ENCODE peak calls at places on chromosomes 11 and 22, in six cellular contexts. U is uterus, M is WERI-Rb-1, P is prostate gland, G is psoas muscle, I is stomach. O is an unnamed sample. For H3K9me3, the result is how much of the 10 kb centered on the place peaks cover.

GRCh38 chr11:12075822-12076821 is 34.3 kb upstream of the MICAL2 start:
- DNase-seq in U (peak), M (no peak), I (no peak), P (no peak), G (peak), O (no peak)

GRCh38 chr11:3080104-3080503 is 22.9 kb upstream of the CARS1 start:
- DNase-seq in G (no peak), U (no peak), P (no peak), M (no peak), I (no peak), O (no peak)

GRCh38 chr11:22302368-22302767 is 35.8 kb upstream of the SLC17A6 start:
- DNase-seq in M (no peak), U (no peak), G (no peak), I (no peak), P (no peak), O (no peak)

GRCh38 chr11:45930031-45930794 is 7.8 kb downstream of the LARGE2 start:
- DNase-seq in I (peak), U (no peak), P (no peak), G (no peak), M (no peak), O (peak)

GRCh38 chr11:124197999-124198398 is 14.9 kb downstream of the OR10D3 start:
- DNase-seq in G (no peak), U (no peak), P (no peak), I (no peak), M (no peak), O (no peak)

GRCh38 chr11:4881860-4882500 is at the start of gene OR51T1:
- DNase-seq in P (no peak), U (no peak), I (no peak), G (no peak), M (no peak), O (no peak)

GRCh38 chr11:126654886-126655806 is 299.7 kb downstream of the ST3GAL4 start:
- DNase-seq in I (no peak), M (no peak), P (no peak), U (no peak), G (no peak), O (no peak)

GRCh38 chr22:44325718-44326548 is 13.2 kb upstream of the SHISAL1 start:
- DNase-seq in P (no peak), M (no peak), I (no peak), U (no peak), G (no peak), O (no peak)

GRCh38 chr11:130212431-130212961 is 52.9 kb downstream of the ST14 start:
- DNase-seq in G (no peak), P (no peak), M (peak), I (peak), U (no peak), O (no peak)

GRCh38 chr11:119741369-119742262 is 12.6 kb upstream of the NECTIN1 start:
- DNase-seq in I (peak), U (no peak), M (no peak), P (no peak), G (peak), O (no peak)

GRCh38 chr11:65377036-65377435 is 5.4 kb downstream of the SLC25A45 start:
- DNase-seq in P (no peak), M (no peak), G (no peak), U (no peak), I (no peak), O (no peak)

GRCh38 chr11:66136752-66137123 is 66.7 kb downstream of the PACS1 start:
- DNase-seq in I (no peak), M (no peak), G (no peak), P (no peak), U (no peak), O (no peak)

GRCh38 chr11:202490-202889 is 4.7 kb downstream of the BET1L start:
- DNase-seq in I (peak), U (no peak), M (no peak), G (no peak), P (no peak), O (no peak)

GRCh38 chr11:64935634-64936081 is at the start of gene GPHA2:
- DNase-seq in I (peak), M (peak), U (peak), G (no peak), P (no peak), O (peak)

GRCh38 chr11:86459682-86460460 is 85.2 kb downstream of the CCDC81 start:
- DNase-seq in U (peak), P (peak), G (no peak), I (peak), M (no peak), O (peak)

GRCh38 chr11:30346068-30346688 is 23.3 kb downstream of the ARL14EP start:
- DNase-seq in P (peak), U (no peak), M (no peak), I (no peak), G (no peak), O (no peak)

GRCh38 chr11:115912484-115912945 is 408.3 kb upstream of the CADM1 start:
- DNase-seq in I (no peak), M (peak), G (no peak), P (no peak), U (no peak), O (no peak)

GRCh38 chr11:121655481-121656332 is 202.9 kb upstream of the SORL1-AS1 start:
- DNase-seq in P (peak), M (peak), U (peak), G (peak), I (peak), O (peak)

GRCh38 chr11:17602105-17603001 is 55.3 kb downstream of the OTOG start:
- DNase-seq in P (no peak), M (no peak), G (no peak), I (peak), U (no peak), O (no peak)

GRCh38 chr11:95641506-95641905 is 148.1 kb downstream of the FAM76B start:
- DNase-seq in I (no peak), P (no peak), G (no peak), M (no peak), U (no peak), O (no peak)

GRCh38 chr22:47598864-47599263 is 836.4 kb downstream of the TBC1D22A start:
- DNase-seq in P (no peak), U (no peak), G (no peak), I (peak), M (no peak), O (no peak)

GRCh38 chr11:48036466-48036865 is 56.1 kb downstream of the PTPRJ start:
- DNase-seq in U (no peak), I (no peak), P (no peak), G (no peak), M (no peak), O (no peak)

GRCh38 chr22:19884161-19884953 is 29.7 kb upstream of the GNB1L start:
- DNase-seq in I (no peak), P (no peak), M (no peak), G (peak), U (peak), O (no peak)

GRCh38 chr11:44528103-44528502 is 37.4 kb upstream of the CD82 start:
- DNase-seq in P (no peak), G (no peak), U (no peak), M (no peak), I (no peak), O (no peak)

GRCh38 chr22:24938741-24939341 is 7.7 kb downstream of the LHFPL7 start:
- DNase-seq in P (peak), U (no peak), G (no peak), M (peak), I (no peak), O (peak)

GRCh38 chr11:111123463-111124398 is 121.8 kb upstream of the POU2AF2 start:
- DNase-seq in P (no peak), M (no peak), G (no peak), U (no peak), I (no peak), O (no peak)

GRCh38 chr11:73321342-73322110 is 13.4 kb downstream of the ARHGEF17 start:
- DNase-seq in U (peak), M (no peak), P (no peak), G (peak), I (no peak), O (no peak)

GRCh38 chr11:126115253-126115540 is 52.5 kb upstream of the CDON start:
- DNase-seq in G (peak), I (peak), U (peak), M (no peak), P (peak), O (peak)

GRCh38 chr11:57777969-57778317 is 16.3 kb downstream of the CTNND1 start:
- DNase-seq in I (peak), G (no peak), U (no peak), P (peak), M (no peak), O (no peak)

GRCh38 chr11:31817621-31818493 is 6.7 kb upstream of the PAX6 start:
- DNase-seq in I (no peak), M (no peak), P (no peak), G (no peak), U (no peak), O (peak)

GRCh38 chr22:27397948-27398330 is 403.6 kb downstream of the MN1 start:
- DNase-seq in I (peak), P (no peak), U (peak), M (no peak), G (peak), O (no peak)

GRCh38 chr22:27399161-27399560 is 402.4 kb downstream of the MN1 start:
- DNase-seq in I (no peak), G (no peak), U (peak), M (no peak), P (no peak), O (no peak)

GRCh38 chr22:27397036-27397947 is 404.3 kb downstream of the MN1 start:
- DNase-seq in P (no peak), G (no peak), U (no peak), I (no peak), M (no peak), O (no peak)

GRCh38 chr22:27400811-27401210 is 400.7 kb downstream of the MN1 start:
- DNase-seq in G (no peak), M (no peak), I (no peak), P (no peak), U (no peak), O (no peak)

GRCh38 chr22:27401321-27401720 is 400.2 kb downstream of the MN1 start:
- DNase-seq in G (no peak), M (no peak), U (no peak), I (no peak), P (no peak), O (no peak)
- H3K9me3 ChIP-seq in G (under half), M (under half), U (under half), I (under half), P (under half), O (under half)

DNA sequence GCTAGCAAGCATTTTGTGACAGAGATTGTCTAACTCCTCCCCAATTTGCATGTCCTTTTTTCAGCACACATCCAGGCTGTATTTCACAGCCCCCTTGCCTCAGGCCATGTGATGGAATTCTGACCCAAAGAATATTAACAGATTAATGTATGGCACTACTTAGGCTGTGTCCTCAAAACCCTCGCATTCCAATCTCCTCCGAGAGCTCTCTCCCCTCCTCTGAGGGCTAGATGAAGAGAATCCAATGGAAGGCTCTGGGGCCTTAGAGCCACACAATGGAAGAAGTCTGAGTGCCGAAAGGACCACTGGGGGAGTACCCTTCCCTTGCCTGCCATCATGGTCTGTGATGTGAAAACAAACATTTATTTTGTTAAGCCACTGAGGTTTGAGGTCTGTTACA is 13.7 kb upstream of the NNMT start:
- DNase-seq in I (no peak), M (no peak), G (no peak), U (no peak), P (no peak), O (no peak)
- H3K27ac ChIP-seq in I (no peak), M (no peak), G (no peak), U (no peak), P (no peak), O (no peak)

DNA sequence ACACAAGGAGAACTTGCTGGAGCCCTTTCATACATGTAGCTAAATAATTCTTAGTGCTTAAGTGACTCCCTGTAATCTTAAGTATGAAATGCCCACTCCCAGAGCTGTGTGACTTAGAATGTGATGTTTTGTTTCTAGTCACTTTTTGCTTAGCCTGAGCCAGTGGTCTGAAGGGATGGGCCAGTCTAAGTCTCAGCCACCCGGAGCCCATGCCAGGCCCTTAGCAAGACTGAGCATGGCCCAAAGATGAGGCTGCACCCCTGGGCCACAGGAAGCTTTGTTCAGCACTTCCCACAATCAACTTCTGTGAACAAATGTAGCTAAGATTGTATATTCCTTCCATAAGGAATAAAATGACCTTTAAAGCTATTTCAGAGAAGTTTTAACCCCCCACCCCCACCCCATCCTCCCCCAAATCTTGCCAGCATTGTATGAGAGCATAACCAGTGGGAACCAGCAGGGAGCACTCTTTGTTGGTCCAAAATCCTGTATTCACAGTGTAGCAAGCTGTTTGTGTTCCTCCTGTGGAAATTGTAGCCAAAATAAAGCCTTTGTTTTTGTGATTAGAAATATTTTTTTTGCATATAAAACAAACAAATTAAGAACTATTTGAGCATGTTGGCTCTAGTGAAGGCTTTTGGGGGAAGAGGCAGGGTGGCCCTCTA is 73.8 kb upstream of the GAL start:
- DNase-seq in I (no peak), U (no peak), M (no peak), P (no peak), G (no peak), O (no peak)
- TF ChIP-seq CTCF in I (no peak), U (no peak), M (peak), P (peak), G (no peak), O (no peak)

GRCh38 chr22:32122899-32123298 is 36.2 kb downstream of the C22orf42 start:
- DNase-seq in G (no peak), U (no peak), P (no peak), I (no peak), M (no peak), O (peak)
- H3K9me3 ChIP-seq in G (under half), U (under half), P (under half), I (under half), M (under half), O (under half)

GRCh38 chr11:8779732-8780131 is 97.1 kb downstream of the RPL27A start:
- DNase-seq in P (no peak), M (no peak), G (no peak), U (no peak), I (peak), O (no peak)
- H3K27ac ChIP-seq in P (no peak), M (no peak), G (peak), U (peak), I (no peak), O (no peak)

GRCh38 chr11:132334769-132335280 is 964.4 kb downstream of the NTM start:
- DNase-seq in I (no peak), U (no peak), G (no peak), P (no peak), M (no peak), O (no peak)

GRCh38 chr11:132336781-132337535 is 966.5 kb downstream of the NTM start:
- DNase-seq in U (no peak), G (no peak), I (no peak), M (no peak), P (no peak), O (no peak)

GRCh38 chr11:132337819-132338416 is 967.5 kb downstream of the NTM start:
- DNase-seq in P (no peak), U (no peak), M (no peak), I (no peak), G (no peak), O (no peak)

GRCh38 chr11:132332521-132332920 is 962.1 kb downstream of the NTM start:
- DNase-seq in I (no peak), M (no peak), G (no peak), U (no peak), P (no peak), O (no peak)

GRCh38 chr11:132335311-132335710 is 964.9 kb downstream of the NTM start:
- DNase-seq in M (no peak), G (no peak), P (no peak), U (no peak), I (no peak), O (no peak)
- TF ChIP-seq CTCF in M (no peak), G (no peak), P (no peak), U (no peak), I (no peak), O (no peak)

GRCh38 chr11:134373591-134374052 is 38.4 kb downstream of the B3GAT1 start:
- DNase-seq in P (no peak), I (no peak), M (no peak), G (no peak), U (no peak), O (no peak)
- H3K9me3 ChIP-seq in P (under half), I (under half), M (under half), G (under half), U (under half), O (under half)

GRCh38 chr11:132472411-132473205 is 1059.7 kb downstream of the OPCML start:
- DNase-seq in G (no peak), M (peak), I (no peak), U (no peak), P (no peak), O (no peak)

GRCh38 chr11:132466983-132467382 is 1065.3 kb downstream of the OPCML start:
- DNase-seq in M (no peak), U (no peak), I (no peak), G (no peak), P (no peak), O (no peak)

GRCh38 chr11:132475046-132475445 is 1057.3 kb downstream of the OPCML start:
- DNase-seq in P (no peak), G (no peak), I (no peak), U (no peak), M (no peak), O (no peak)

DNA sequence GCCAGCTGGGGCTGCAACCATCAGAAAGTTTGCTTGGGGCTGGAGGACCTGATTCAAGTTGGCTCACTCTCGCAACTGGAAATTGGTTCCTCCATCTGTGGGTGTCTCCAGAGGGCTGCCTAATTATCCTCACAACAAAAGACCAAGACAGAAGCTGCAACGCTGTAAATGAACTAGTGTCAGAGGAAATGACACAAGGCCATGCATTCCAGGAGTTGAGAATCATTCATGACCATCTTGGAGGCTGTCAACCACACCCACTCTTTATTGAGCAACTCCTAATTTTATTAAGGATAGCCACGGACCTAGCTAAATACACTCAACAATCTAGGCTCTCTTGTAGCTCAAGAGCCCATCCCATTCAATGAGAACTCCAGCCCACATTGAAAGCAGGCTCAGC is 1060.8 kb downstream of the OPCML start:
- DNase-seq in G (no peak), P (no peak), M (no peak), U (no peak), I (no peak), O (no peak)
- H3K27ac ChIP-seq in G (no peak), P (no peak), M (no peak), U (no peak), I (no peak), O (no peak)

DNA sequence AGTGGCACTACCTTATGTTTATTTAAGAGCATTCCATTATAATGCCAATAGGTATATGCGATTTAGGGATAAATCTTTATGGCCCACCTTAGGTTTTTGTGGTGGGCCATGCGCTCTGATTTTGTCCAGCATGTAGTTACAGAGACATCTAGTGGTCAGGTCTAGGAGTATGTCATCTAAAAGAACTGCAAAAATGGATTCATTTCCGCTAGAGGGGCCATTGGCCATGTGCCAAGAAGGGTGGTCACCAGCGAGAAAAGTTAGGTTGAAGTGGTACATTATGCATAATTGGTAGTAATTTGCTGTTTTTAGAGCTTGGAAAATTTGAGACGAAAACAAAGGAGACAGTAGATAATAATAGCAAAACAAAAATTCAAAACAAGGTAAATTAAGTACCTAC is 27.7 kb downstream of the LRRC4C start:
- DNase-seq in U (no peak), M (peak), G (no peak), P (no peak), I (no peak), O (no peak)
- TF ChIP-seq CTCF in U (no peak), M (peak), G (no peak), P (no peak), I (no peak), O (peak)